ENCODE peak calls at places on chromosome 18, in eight cellular contexts. Z is colonic mucosa; S is NCI-H1930; O is stimulated activated CD8-positive, alpha-beta memory T cell treated with anti-CD3 and anti-CD28 coated beads, Interleukin-15, amount 100 ng/mL, for 24 hours; Q is SW 1271; M is stimulated activated CD4-positive, alpha-beta T cell treated with anti-CD3 and anti-CD28 coated beads, Interleukin-15, amount 100 ng/mL, for 24 hours; P is uterus; X is cardiac fibroblast. N is an unnamed sample.

GRCh38 chr18:73461038-73461779 is 593.4 kb upstream of the NETO1 start:
- DNase-seq in Z (no peak), S (no peak), O (no peak), Q (no peak), M (no peak), P (no peak), X (no peak), N (no peak)

GRCh38 chr18:36905560-36905959 is 76.6 kb downstream of the KIAA1328 start:
- DNase-seq in Z (no peak), S (no peak), O (no peak), Q (no peak), M (no peak), P (no peak), X (no peak), N (no peak)

GRCh38 chr18:57194622-57195021 is 47.7 kb downstream of the BOD1L2 start:
- DNase-seq in Z (no peak), S (no peak), O (no peak), Q (no peak), M (no peak), P (no peak), X (no peak), N (no peak)

GRCh38 chr18:5478261-5478660 is 65.5 kb downstream of the EPB41L3 start:
- DNase-seq in Z (no peak), S (no peak), O (no peak), Q (no peak), M (no peak), P (no peak), X (no peak), N (no peak)

GRCh38 chr18:22551536-22552151 is 133.9 kb upstream of the CTAGE1 start:
- DNase-seq in Z (no peak), S (no peak), O (no peak), Q (peak), M (no peak), P (no peak), X (peak), N (no peak)

GRCh38 chr18:74499633-74500032 is 3.5 kb downstream of the CNDP2 start:
- DNase-seq in Z (peak), S (no peak), O (no peak), Q (peak), M (peak), P (no peak), X (peak), N (peak)

GRCh38 chr18:9697121-9697520 is 11.0 kb upstream of the RAB31 start:
- DNase-seq in Z (no peak), S (no peak), O (no peak), Q (no peak), M (no peak), P (no peak), X (peak), N (no peak)

GRCh38 chr18:7844418-7844817 is 277.3 kb downstream of the PTPRM start:
- DNase-seq in Z (no peak), S (no peak), O (no peak), Q (no peak), M (no peak), P (no peak), X (no peak), N (no peak)

GRCh38 chr18:50877545-50878265 is 1.2 kb upstream of the ME2 start:
- DNase-seq in Z (peak), S (no peak), O (no peak), Q (no peak), M (no peak), P (no peak), X (no peak), N (no peak)

GRCh38 chr18:2518473-2518872 is 52.8 kb downstream of the METTL4 start:
- DNase-seq in Z (no peak), S (no peak), O (no peak), Q (no peak), M (no peak), P (no peak), X (no peak), N (no peak)

GRCh38 chr18:76875390-76876330 is 53.3 kb downstream of the ZNF236 start:
- DNase-seq in Z (peak), S (peak), O (no peak), Q (peak), M (peak), P (no peak), X (peak), N (no peak)

GRCh38 chr18:63409301-63409700 is 13.0 kb downstream of the VPS4B start:
- DNase-seq in Z (no peak), S (no peak), O (no peak), Q (peak), M (no peak), P (no peak), X (no peak), N (no peak)

GRCh38 chr18:29811519-29811918 is 1231.0 kb downstream of the DSC3 start:
- DNase-seq in Z (no peak), S (no peak), O (no peak), Q (no peak), M (no peak), P (no peak), X (no peak), N (peak)

GRCh38 chr18:41745166-41746049 is 209.6 kb upstream of the PIK3C3 start:
- DNase-seq in Z (peak), S (peak), O (no peak), Q (peak), M (peak), P (no peak), X (peak), N (no peak)

GRCh38 chr18:58025205-58025604 is 18.8 kb upstream of the NEDD4L start:
- DNase-seq in Z (no peak), S (no peak), O (no peak), Q (no peak), M (no peak), P (no peak), X (no peak), N (no peak)

GRCh38 chr18:11747731-11748130 is 58.7 kb downstream of the GNAL start:
- DNase-seq in Z (no peak), S (peak), O (no peak), Q (no peak), M (no peak), P (no peak), X (no peak), N (no peak)

GRCh38 chr18:73355076-73355475 is 487.3 kb upstream of the NETO1 start:
- DNase-seq in Z (no peak), S (no peak), O (no peak), Q (no peak), M (no peak), P (no peak), X (no peak), N (no peak)

GRCh38 chr18:4789506-4789905 is 334.4 kb upstream of the DLGAP1 start:
- DNase-seq in Z (no peak), S (no peak), O (no peak), Q (no peak), M (no peak), P (no peak), X (no peak), N (no peak)

N was measured in suprapubic skin.